ENCODE peak calls at places on chromosomes 13 and 19, in seven cellular contexts. J is stimulated activated CD4-positive, alpha-beta T cell treated with anti-CD3 and anti-CD28 coated beads, Interleukin-12 subunit alpha, Interleukin-12 subunit beta, amount 100 ng/mL, for 24 hours; H is CD4-positive, alpha-beta T cell; N is astrocyte of the spinal cord; V is activated naive CD8-positive, alpha-beta T cell treated with anti-CD3 and anti-CD28 coated beads for 36 hours; O is omental fat pad; K is ACHN. P is an unnamed sample.

GRCh38 chr13:91155512-91156114 is 191.9 kb upstream of the MIR17HG start:
- DNase-seq in J (no peak), H (no peak), N (no peak), V (no peak), O (no peak), K (no peak), P (no peak)

GRCh38 chr13:27183561-27184147 is 12.0 kb upstream of the USP12 start:
- DNase-seq in J (no peak), H (no peak), N (no peak), V (no peak), O (no peak), K (no peak), P (no peak)

GRCh38 chr19:16594131-16594586 is 21.9 kb upstream of the SLC35E1 start:
- DNase-seq in J (no peak), H (no peak), N (no peak), V (peak; percentile 46), O (no peak), K (no peak), P (peak; percentile 49)

GRCh38 chr13:27022571-27023311 is 148.9 kb downstream of the USP12 start:
- DNase-seq in J (no peak), H (no peak), N (peak; percentile 50), V (no peak), O (no peak), K (no peak), P (no peak)

GRCh38 chr13:41465215-41465907 is 8.0 kb downstream of the RGCC start:
- DNase-seq in J (peak; percentile 77), H (peak; percentile 81), N (peak; percentile 83), V (peak; percentile 89), O (no peak), K (peak; percentile 55), P (peak; percentile 89)

GRCh38 chr19:55696301-55697068 is 21.5 kb downstream of the EPN1 start:
- DNase-seq in J (no peak), H (no peak), N (no peak), V (no peak), O (no peak), K (no peak), P (no peak)

GRCh38 chr13:95005300-95005699 is 293.0 kb upstream of the SOX21 start:
- DNase-seq in J (no peak), H (no peak), N (no peak), V (no peak), O (no peak), K (no peak), P (no peak)

GRCh38 chr13:79393564-79394249 is 12.3 kb downstream of the RBM26 start:
- DNase-seq in J (no peak), H (peak; percentile 18), N (no peak), V (no peak), O (no peak), K (no peak), P (peak; percentile 37)

GRCh38 chr19:46283771-46284170 is 13.1 kb upstream of the HIF3A start:
- DNase-seq in J (no peak), H (no peak), N (no peak), V (no peak), O (no peak), K (no peak), P (no peak)

GRCh38 chr13:22187329-22187728 is 516.5 kb downstream of the FGF9 start:
- DNase-seq in J (no peak), H (no peak), N (no peak), V (no peak), O (no peak), K (no peak), P (no peak)

GRCh38 chr13:24271611-24272451 is 37.5 kb upstream of the C1QTNF9 start:
- DNase-seq in J (no peak), H (peak; percentile 50), N (peak; percentile 84), V (peak; percentile 57), O (no peak), K (peak; percentile 62), P (peak; percentile 71)

GRCh38 chr19:41192574-41193419 is at the start of gene CYP2S1:
- DNase-seq in J (no peak), H (no peak), N (no peak), V (peak; percentile 20), O (no peak), K (peak; percentile 63), P (peak; percentile 33)

GRCh38 chr19:8071912-8072311 is 19.4 kb downstream of the CCL25 start:
- DNase-seq in J (no peak), H (no peak), N (no peak), V (no peak), O (no peak), K (no peak), P (no peak)

GRCh38 chr19:1651061-1651547 is 1.3 kb downstream of the TCF3 start:
- DNase-seq in J (no peak), H (no peak), N (no peak), V (peak; percentile 82), O (no peak), K (peak; percentile 22), P (peak; percentile 64)

GRCh38 chr19:52069653-52070052 is 21.0 kb upstream of the ZNF432 start:
- DNase-seq in J (no peak), H (no peak), N (no peak), V (no peak), O (no peak), K (no peak), P (no peak)

GRCh38 chr13:99347911-99348451 is 40.8 kb upstream of the GPR183 start:
- DNase-seq in J (no peak), H (no peak), N (no peak), V (no peak), O (no peak), K (no peak), P (no peak)

GRCh38 chr19:38270587-38271167 is 6.3 kb downstream of the SPINT2 start:
- DNase-seq in J (no peak), H (no peak), N (peak; percentile 75), V (no peak), O (no peak), K (peak; percentile 30), P (no peak)

GRCh38 chr13:113540523-113540922 is 44.0 kb upstream of the TFDP1 start:
- DNase-seq in J (no peak), H (no peak), N (no peak), V (no peak), O (no peak), K (no peak), P (no peak)

GRCh38 chr13:99721606-99722384 is 220.5 kb downstream of the TM9SF2 start:
- DNase-seq in J (no peak), H (no peak), N (peak; percentile 15), V (no peak), O (no peak), K (peak; percentile 2), P (no peak)

GRCh38 chr13:38819596-38819995 is 132.7 kb downstream of the FREM2 start:
- DNase-seq in J (no peak), H (no peak), N (no peak), V (no peak), O (no peak), K (no peak), P (no peak)

GRCh38 chr13:49303533-49304252 is 56.0 kb downstream of the CDADC1 start:
- DNase-seq in J (no peak), H (no peak), N (no peak), V (no peak), O (no peak), K (no peak), P (no peak)

GRCh38 chr13:95153647-95154405 is 147.4 kb downstream of the ABCC4 start:
- DNase-seq in J (no peak), H (no peak), N (peak; percentile 25), V (no peak), O (no peak), K (no peak), P (no peak)

GRCh38 chr13:84645196-84646071 is 763.2 kb upstream of the SLITRK1 start:
- DNase-seq in J (no peak), H (no peak), N (peak; percentile 50), V (no peak), O (no peak), K (no peak), P (no peak)

GRCh38 chr19:32642771-32643170 is 32.2 kb downstream of the ANKRD27 start:
- DNase-seq in J (peak; percentile 31), H (peak; percentile 48), N (no peak), V (peak; percentile 77), O (no peak), K (no peak), P (peak; percentile 55)

GRCh38 chr13:22325761-22326160 is 654.9 kb downstream of the FGF9 start:
- DNase-seq in J (no peak), H (no peak), N (no peak), V (no peak), O (no peak), K (no peak), P (no peak)

GRCh38 chr19:8571006-8571411 is 6.2 kb downstream of the MYO1F start:
- DNase-seq in J (no peak), H (peak; percentile 58), N (peak; percentile 48), V (peak; percentile 32), O (no peak), K (no peak), P (peak; percentile 58)

GRCh38 chr13:111483621-111483987 is 163.2 kb downstream of the TEX29 start:
- DNase-seq in J (no peak), H (no peak), N (no peak), V (no peak), O (no peak), K (no peak), P (no peak)

GRCh38 chr13:27476943-27477681 is 26.7 kb upstream of the MTIF3 start:
- DNase-seq in J (no peak), H (no peak), N (peak; percentile 47), V (no peak), O (no peak), K (no peak), P (no peak)

GRCh38 chr13:109610517-109610916 is 175.9 kb downstream of the IRS2 start:
- DNase-seq in J (peak; percentile 6), H (peak; percentile 5), N (no peak), V (peak; percentile 15), O (no peak), K (peak; percentile 28), P (peak; percentile 45)

GRCh38 chr13:99396446-99396845 is 89.2 kb upstream of the GPR183 start:
- DNase-seq in J (no peak), H (no peak), N (no peak), V (no peak), O (no peak), K (no peak), P (no peak)

GRCh38 chr13:91482427-91482826 is 84.0 kb downstream of the GPC5 start:
- DNase-seq in J (no peak), H (no peak), N (peak; percentile 12), V (no peak), O (no peak), K (no peak), P (no peak)

P was measured in T-cell.